ENCODE peak calls at places on chromosomes 12 and 14, in four cellular contexts. C, P, M and E are unnamed samples.

GRCh38 chr12:46386877-46387629 is 14.5 kb upstream of the SLC38A2 start:
- DNase-seq in P (peak), M (no peak), C (no peak), E (peak)

GRCh38 chr12:88305491-88305890 is 163.4 kb downstream of the TMTC3 start:
- DNase-seq in P (no peak), M (no peak), C (no peak), E (no peak)

GRCh38 chr14:31090872-31091764 is 64.9 kb upstream of the STRN3 start:
- DNase-seq in C (no peak), M (peak), P (peak), E (peak)

GRCh38 chr14:24179961-24180726 is 8.3 kb downstream of the REC8 start:
- DNase-seq in M (no peak), C (no peak), P (peak), E (peak)

GRCh38 chr14:103480595-103480994 is 42.0 kb downstream of the CKB start:
- DNase-seq in C (no peak), M (no peak), P (no peak), E (no peak)

GRCh38 chr12:102876883-102877282 is 40.2 kb downstream of the PAH start:
- DNase-seq in C (no peak), M (no peak), P (no peak), E (no peak)

GRCh38 chr12:53499261-53500118 is at the start of gene MAP3K12:
- DNase-seq in C (no peak), P (peak), M (peak), E (peak)

GRCh38 chr12:114190971-114191370 is 215.0 kb downstream of the TBX5 start:
- DNase-seq in M (no peak), P (no peak), C (no peak), E (no peak)

GRCh38 chr12:102903318-102904007 is 13.6 kb downstream of the PAH start:
- DNase-seq in P (no peak), C (no peak), M (no peak), E (no peak)

GRCh38 chr14:32602699-32603098 is 273.6 kb downstream of the AKAP6 start:
- DNase-seq in P (no peak), M (no peak), C (no peak), E (no peak)

GRCh38 chr12:38956337-38956736 is 50.9 kb upstream of the CPNE8 start:
- DNase-seq in C (no peak), M (no peak), P (no peak), E (no peak)

DNA sequence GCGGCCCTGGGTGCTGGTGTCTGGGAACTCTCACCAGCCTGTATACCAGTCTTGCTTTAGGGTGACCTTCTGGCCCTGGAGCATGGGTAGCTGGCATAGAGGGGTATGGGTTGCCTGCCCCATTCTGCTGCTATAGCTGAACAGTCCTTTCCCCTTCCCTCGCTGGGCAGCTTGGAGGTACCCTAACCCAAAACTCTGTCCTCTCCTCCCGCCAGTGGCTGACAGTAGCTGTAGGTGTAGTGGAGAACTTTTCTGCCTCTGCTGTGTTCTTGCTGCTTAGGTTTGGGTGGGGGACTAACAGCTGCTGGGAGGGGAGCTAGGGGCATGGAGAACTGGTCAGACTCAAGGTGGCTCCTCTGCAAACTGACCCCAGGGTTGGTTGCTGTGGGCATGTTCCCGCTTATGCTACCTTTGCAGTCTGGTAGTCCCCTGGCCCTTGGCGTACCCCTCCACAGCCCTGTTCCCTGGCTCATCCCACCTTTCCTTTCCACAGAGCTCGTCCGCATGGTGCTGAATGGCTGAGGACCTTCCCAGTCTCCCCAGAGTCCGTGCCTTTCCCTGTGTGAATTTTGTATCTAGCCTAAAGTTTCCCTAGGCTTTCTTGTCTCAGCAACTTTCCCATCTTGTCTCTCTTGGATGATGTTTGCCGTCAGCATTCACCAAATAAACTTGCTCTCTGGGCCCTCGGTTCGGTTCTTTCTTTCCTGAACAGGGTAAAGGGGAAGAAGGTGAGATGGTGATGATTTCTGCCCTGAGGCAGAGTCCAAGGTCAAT is 2.9 kb downstream of the MYL6 start:
- DNase-seq in P (no peak), C (no peak), M (no peak), E (no peak)
- H3K4me3 ChIP-seq in P (peak), C (peak), M (no peak), E (peak)

GRCh38 chr12:112116232-112117060 is 7.9 kb upstream of the NAA25 start:
- DNase-seq in P (peak), M (peak), C (no peak), E (peak)
- H3K4me3 ChIP-seq in P (no peak), M (no peak), C (no peak), E (no peak)

GRCh38 chr12:127595506-127595905 is 671.5 kb upstream of the TMEM132C start:
- DNase-seq in P (no peak), C (no peak), M (no peak), E (no peak)

GRCh38 chr12:127599441-127599840 is 667.5 kb upstream of the TMEM132C start:
- DNase-seq in M (no peak), P (no peak), C (no peak), E (no peak)

GRCh38 chr12:127596881-127597280 is 670.1 kb upstream of the TMEM132C start:
- DNase-seq in M (no peak), P (no peak), C (no peak), E (no peak)

GRCh38 chr12:127592278-127592677 is 674.7 kb upstream of the TMEM132C start:
- DNase-seq in M (no peak), P (no peak), C (no peak), E (no peak)

DNA sequence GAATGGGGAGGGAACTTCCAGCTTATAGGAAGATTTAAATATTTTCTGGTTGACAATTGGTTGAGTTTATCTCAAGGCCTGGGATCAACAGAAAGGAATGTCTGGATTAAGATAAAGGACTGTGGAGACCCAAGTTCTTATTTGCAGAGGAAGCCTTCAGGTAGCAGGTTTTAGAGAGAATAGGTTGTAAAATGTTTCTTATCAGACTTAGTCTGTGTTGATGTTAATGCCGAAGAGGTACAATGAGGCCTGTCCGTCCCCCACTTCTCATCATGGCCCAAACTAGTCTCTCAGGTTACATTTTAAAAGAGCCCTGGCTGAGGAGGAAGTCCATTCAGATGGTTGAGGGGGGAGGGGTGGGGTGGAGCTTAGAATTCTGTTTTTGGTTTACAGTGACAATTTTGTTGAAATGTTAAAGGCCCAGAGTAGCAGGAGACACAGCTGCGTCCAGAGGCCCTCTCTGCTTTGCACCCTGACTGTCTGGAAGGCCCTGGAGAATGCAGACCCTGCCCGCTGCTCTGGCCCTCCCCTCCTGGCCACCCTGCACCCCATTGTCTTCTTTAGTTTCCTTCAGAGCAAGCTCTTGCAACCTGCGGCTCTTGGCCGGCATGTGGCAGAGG is 672.5 kb upstream of the TMEM132C start:
- DNase-seq in P (no peak), M (no peak), C (no peak), E (no peak)
- H3K4me3 ChIP-seq in P (no peak), M (no peak), C (no peak), E (no peak)

DNA sequence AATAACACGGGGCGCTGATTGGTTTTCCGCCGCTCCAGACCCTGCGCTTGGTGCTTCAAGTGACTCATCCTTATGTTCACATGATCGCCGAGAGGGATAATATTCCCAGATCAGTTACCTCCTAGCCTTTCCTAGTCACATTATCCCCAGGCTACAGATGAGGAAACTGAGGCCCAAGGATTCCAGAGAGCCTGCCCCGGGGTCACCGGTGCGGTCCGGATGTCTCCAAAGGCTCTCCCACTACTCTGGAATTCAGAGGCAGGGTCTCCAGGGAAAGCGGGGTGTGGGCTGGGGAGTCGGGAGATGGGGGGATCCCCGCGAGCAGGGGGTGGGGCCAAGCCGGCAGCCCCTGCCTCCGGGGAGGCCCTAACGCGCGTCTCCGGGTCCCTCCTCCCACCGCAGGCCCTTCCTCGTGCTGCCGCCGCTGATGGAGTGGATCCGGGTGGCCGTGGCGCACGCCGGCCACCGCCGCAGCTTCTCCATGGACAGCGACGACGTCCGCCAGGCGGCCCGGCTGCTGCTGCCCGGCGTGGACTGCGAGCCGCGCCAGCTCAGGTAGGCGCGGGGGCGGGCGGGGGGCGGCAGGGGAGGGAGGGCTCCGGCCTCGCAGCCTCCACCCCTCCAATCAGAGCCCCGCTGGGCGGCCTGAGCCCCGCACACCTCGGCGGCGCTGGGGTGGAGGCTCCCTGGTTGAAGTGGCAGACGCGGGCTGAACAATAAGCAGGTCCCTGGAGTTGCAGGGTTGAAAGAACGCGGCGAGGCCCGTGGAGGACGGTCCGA is 104.7 kb upstream of the PWP1 start:
- DNase-seq in C (no peak), M (peak), P (no peak), E (no peak)
- H3K4me3 ChIP-seq in C (no peak), M (peak), P (no peak), E (no peak)

DNA sequence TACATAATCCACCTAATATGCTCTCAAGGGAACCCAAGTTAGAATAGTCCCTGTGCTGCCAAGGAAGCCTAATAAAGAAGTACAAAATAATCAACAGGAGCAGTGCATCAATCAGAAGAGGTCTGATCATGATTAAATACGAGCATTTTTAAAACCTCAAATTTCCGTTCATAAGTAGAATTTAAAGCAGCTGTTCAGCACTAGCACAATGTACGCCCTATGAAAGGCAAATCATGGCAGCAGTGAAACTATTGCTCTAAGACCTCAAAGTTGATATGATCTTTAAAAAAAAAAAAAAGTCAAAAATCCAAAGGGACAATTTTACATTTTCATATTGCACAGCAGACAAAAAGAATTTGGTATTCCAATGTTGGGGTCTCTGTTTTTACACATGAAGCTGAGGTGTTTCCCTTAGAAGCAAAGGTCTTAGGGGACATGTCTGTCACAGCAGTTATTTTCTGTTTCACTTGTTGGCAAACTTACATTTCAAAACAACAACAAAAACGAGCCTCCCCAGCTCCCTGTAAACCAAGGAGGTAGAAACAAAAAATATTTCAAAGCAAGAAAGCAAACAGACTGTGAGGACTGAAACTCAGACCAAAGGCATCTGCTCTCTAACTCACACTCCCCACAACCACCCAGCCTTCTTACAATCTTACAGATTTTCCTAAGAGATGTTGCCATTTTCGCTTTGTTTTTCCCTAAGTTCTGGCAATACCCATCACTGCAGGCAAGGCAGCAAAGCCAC is 28.2 kb downstream of the SOX5 start:
- DNase-seq in C (no peak), P (peak), M (no peak), E (peak)
- H3K4me3 ChIP-seq in C (no peak), P (no peak), M (no peak), E (no peak)

GRCh38 chr12:32535260-32535999 is 136.1 kb downstream of the FGD4 start:
- DNase-seq in C (no peak), M (peak), P (peak), E (peak)
- H3K4me3 ChIP-seq in C (no peak), M (no peak), P (peak), E (peak)

GRCh38 chr12:11794311-11794710 is 144.8 kb downstream of the ETV6 start:
- DNase-seq in P (no peak), M (no peak), C (no peak), E (no peak)

GRCh38 chr12:11795910-11796459 is 146.5 kb downstream of the ETV6 start:
- DNase-seq in C (peak), M (no peak), P (no peak), E (peak)

GRCh38 chr12:11795192-11795909 is 145.9 kb downstream of the ETV6 start:
- DNase-seq in P (no peak), C (no peak), M (no peak), E (no peak)

GRCh38 chr12:11794751-11795150 is 145.3 kb downstream of the ETV6 start:
- DNase-seq in M (no peak), P (no peak), C (no peak), E (no peak)

GRCh38 chr12:11793896-11794295 is 144.4 kb downstream of the ETV6 start:
- DNase-seq in C (no peak), P (no peak), M (no peak), E (no peak)
- H3K4me3 ChIP-seq in C (no peak), P (no peak), M (no peak), E (no peak)

DNA sequence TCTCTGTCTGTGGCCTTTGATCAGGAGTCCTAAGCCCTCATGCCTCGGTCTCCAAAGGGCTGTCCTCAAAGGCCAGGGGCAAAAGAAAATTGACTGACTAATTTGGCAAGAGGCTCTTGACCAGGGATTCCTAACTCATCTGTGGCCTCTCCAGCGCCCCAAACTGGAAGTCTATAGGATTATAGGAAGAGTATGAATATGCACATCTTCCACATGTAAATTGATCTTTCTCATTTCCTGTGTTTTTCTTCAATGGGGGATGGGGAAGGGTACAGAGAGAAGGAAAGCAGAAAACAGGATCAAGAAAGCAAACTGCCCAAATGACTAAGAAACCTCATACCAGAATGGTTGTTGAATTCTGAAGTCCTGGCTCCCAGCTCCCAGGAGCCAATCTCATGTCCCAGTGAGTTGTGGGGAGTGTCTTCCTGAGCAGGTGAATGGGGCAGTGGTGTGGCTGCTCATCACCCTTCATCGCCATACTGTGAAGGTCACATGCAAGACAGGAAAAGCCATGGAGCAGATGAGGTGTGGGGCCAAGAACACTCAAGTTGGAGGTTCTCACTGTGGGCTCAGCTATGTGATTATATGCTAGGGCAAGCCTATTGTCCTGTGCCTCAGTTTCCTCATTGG is 16.7 kb upstream of the TSPAN11 start:
- DNase-seq in P (peak), C (no peak), M (no peak), E (no peak)
- H3K4me3 ChIP-seq in P (no peak), C (no peak), M (no peak), E (no peak)